ENCODE peak calls at places on chromosomes 11 and 22, in eight cellular contexts. One of them, this sample, is unnamed.

GRCh38 chr11:43508511-43508918 is 149.8 kb downstream of the TTC17 start:
- DNase-seq in psoas muscle: no peak
- DNase-seq in A549: no peak
- DNase-seq in kidney: no peak
- DNase-seq in AG10803: peak
- DNase-seq in ovary: no peak
- DNase-seq in adrenal gland: no peak
- DNase-seq in cardiac fibroblast: peak
- DNase-seq in this sample: peak

GRCh38 chr11:108891143-108891542 is 226.3 kb downstream of the DDX10 start:
- DNase-seq in psoas muscle: no peak
- DNase-seq in A549: no peak
- DNase-seq in kidney: no peak
- DNase-seq in AG10803: no peak
- DNase-seq in ovary: no peak
- DNase-seq in adrenal gland: no peak
- DNase-seq in cardiac fibroblast: no peak
- DNase-seq in this sample: no peak

GRCh38 chr11:95996621-95997020 is 72.7 kb upstream of the MTMR2 start:
- DNase-seq in psoas muscle: no peak
- DNase-seq in A549: no peak
- DNase-seq in kidney: no peak
- DNase-seq in AG10803: peak
- DNase-seq in ovary: no peak
- DNase-seq in adrenal gland: no peak
- DNase-seq in cardiac fibroblast: no peak
- DNase-seq in this sample: no peak

GRCh38 chr22:17596226-17596625 is 32.3 kb downstream of the ATP6V1E1 start:
- DNase-seq in psoas muscle: no peak
- DNase-seq in A549: no peak
- DNase-seq in kidney: peak
- DNase-seq in AG10803: no peak
- DNase-seq in ovary: no peak
- DNase-seq in adrenal gland: no peak
- DNase-seq in cardiac fibroblast: no peak
- DNase-seq in this sample: no peak

GRCh38 chr11:96256604-96257003 is 86.4 kb downstream of the MAML2 start:
- DNase-seq in psoas muscle: no peak
- DNase-seq in A549: no peak
- DNase-seq in kidney: no peak
- DNase-seq in AG10803: no peak
- DNase-seq in ovary: no peak
- DNase-seq in adrenal gland: no peak
- DNase-seq in cardiac fibroblast: no peak
- DNase-seq in this sample: peak

GRCh38 chr11:122141757-122142156 is 25.7 kb upstream of the BLID start:
- DNase-seq in psoas muscle: no peak
- DNase-seq in A549: no peak
- DNase-seq in kidney: no peak
- DNase-seq in AG10803: no peak
- DNase-seq in ovary: no peak
- DNase-seq in adrenal gland: no peak
- DNase-seq in cardiac fibroblast: no peak
- DNase-seq in this sample: no peak

GRCh38 chr11:9180784-9181183 is 84.4 kb downstream of the DENND5A start:
- DNase-seq in psoas muscle: no peak
- DNase-seq in A549: no peak
- DNase-seq in kidney: no peak
- DNase-seq in AG10803: peak
- DNase-seq in ovary: no peak
- DNase-seq in adrenal gland: no peak
- DNase-seq in cardiac fibroblast: peak
- DNase-seq in this sample: no peak

GRCh38 chr11:34757026-34757451 is 136.1 kb downstream of the EHF start:
- DNase-seq in psoas muscle: no peak
- DNase-seq in A549: no peak
- DNase-seq in kidney: no peak
- DNase-seq in AG10803: no peak
- DNase-seq in ovary: no peak
- DNase-seq in adrenal gland: no peak
- DNase-seq in cardiac fibroblast: peak
- DNase-seq in this sample: no peak

GRCh38 chr22:42283288-42284229 is 13.1 kb upstream of the TCF20 start:
- DNase-seq in psoas muscle: peak
- DNase-seq in A549: no peak
- DNase-seq in kidney: peak
- DNase-seq in AG10803: no peak
- DNase-seq in ovary: peak
- DNase-seq in adrenal gland: no peak
- DNase-seq in cardiac fibroblast: no peak
- DNase-seq in this sample: no peak

GRCh38 chr11:34067383-34068065 is 16.0 kb downstream of the CAPRIN1 start:
- DNase-seq in psoas muscle: no peak
- DNase-seq in A549: no peak
- DNase-seq in kidney: no peak
- DNase-seq in AG10803: no peak
- DNase-seq in ovary: no peak
- DNase-seq in adrenal gland: no peak
- DNase-seq in cardiac fibroblast: no peak
- DNase-seq in this sample: no peak

GRCh38 chr11:129605815-129606214 is 209.8 kb upstream of the TMEM45B start:
- DNase-seq in psoas muscle: no peak
- DNase-seq in A549: no peak
- DNase-seq in kidney: no peak
- DNase-seq in AG10803: no peak
- DNase-seq in ovary: no peak
- DNase-seq in adrenal gland: no peak
- DNase-seq in cardiac fibroblast: no peak
- DNase-seq in this sample: no peak

GRCh38 chr22:21009638-21010425 is 5.1 kb upstream of the P2RX6 start:
- DNase-seq in psoas muscle: no peak
- DNase-seq in A549: no peak
- DNase-seq in kidney: peak
- DNase-seq in AG10803: peak
- DNase-seq in ovary: no peak
- DNase-seq in adrenal gland: no peak
- DNase-seq in cardiac fibroblast: peak
- DNase-seq in this sample: peak

GRCh38 chr11:1436468-1437030 is 46.8 kb downstream of the BRSK2 start:
- DNase-seq in psoas muscle: no peak
- DNase-seq in A549: no peak
- DNase-seq in kidney: no peak
- DNase-seq in AG10803: no peak
- DNase-seq in ovary: no peak
- DNase-seq in adrenal gland: no peak
- DNase-seq in cardiac fibroblast: no peak
- DNase-seq in this sample: no peak

GRCh38 chr11:3674189-3674588 is 3.0 kb upstream of the CHRNA10 start:
- DNase-seq in psoas muscle: no peak
- DNase-seq in A549: no peak
- DNase-seq in kidney: no peak
- DNase-seq in AG10803: peak
- DNase-seq in ovary: no peak
- DNase-seq in adrenal gland: no peak
- DNase-seq in cardiac fibroblast: no peak
- DNase-seq in this sample: peak

GRCh38 chr11:35330924-35331323 is 88.4 kb downstream of the SLC1A2 start:
- DNase-seq in psoas muscle: no peak
- DNase-seq in A549: no peak
- DNase-seq in kidney: no peak
- DNase-seq in AG10803: no peak
- DNase-seq in ovary: no peak
- DNase-seq in adrenal gland: no peak
- DNase-seq in cardiac fibroblast: no peak
- DNase-seq in this sample: no peak

GRCh38 chr11:72703281-72704008 is 29.2 kb upstream of the PDE2A start:
- DNase-seq in psoas muscle: peak
- DNase-seq in A549: no peak
- DNase-seq in kidney: peak
- DNase-seq in AG10803: peak
- DNase-seq in ovary: peak
- DNase-seq in adrenal gland: no peak
- DNase-seq in cardiac fibroblast: peak
- DNase-seq in this sample: peak

GRCh38 chr11:1229471-1230120 is 6.7 kb downstream of the MUC5B start:
- DNase-seq in psoas muscle: peak
- DNase-seq in A549: no peak
- DNase-seq in kidney: peak
- DNase-seq in AG10803: no peak
- DNase-seq in ovary: no peak
- DNase-seq in adrenal gland: no peak
- DNase-seq in cardiac fibroblast: no peak
- DNase-seq in this sample: no peak

GRCh38 chr11:36132940-36133339 is 156.3 kb downstream of the COMMD9 start:
- DNase-seq in psoas muscle: no peak
- DNase-seq in A549: no peak
- DNase-seq in kidney: no peak
- DNase-seq in AG10803: no peak
- DNase-seq in ovary: no peak
- DNase-seq in adrenal gland: no peak
- DNase-seq in cardiac fibroblast: no peak
- DNase-seq in this sample: no peak

DNA sequence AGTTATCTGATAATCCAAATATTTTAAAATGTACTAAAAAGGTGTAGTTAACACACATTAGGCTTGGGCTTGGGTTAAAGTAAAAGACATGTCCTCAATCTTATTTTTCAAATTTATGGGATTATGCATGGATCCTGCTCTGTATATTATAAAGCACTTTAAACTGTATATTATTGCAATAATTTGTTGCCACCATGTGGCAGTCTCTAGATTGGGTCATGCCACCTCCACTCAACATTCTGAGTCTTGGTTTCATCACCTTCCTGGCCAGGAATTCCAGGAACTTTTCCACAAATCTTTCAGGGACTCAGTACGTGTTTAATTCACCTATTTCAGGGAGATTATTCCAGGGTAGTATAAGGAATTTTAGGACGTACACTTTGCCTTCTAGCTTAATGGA is 695.5 kb downstream of the FAM181B start:
- DNase-seq in psoas muscle: no peak
- DNase-seq in A549: no peak
- DNase-seq in kidney: no peak
- DNase-seq in AG10803: no peak
- DNase-seq in ovary: no peak
- DNase-seq in adrenal gland: no peak
- DNase-seq in cardiac fibroblast: no peak
- DNase-seq in this sample: no peak
- TF ChIP-seq CTCF in psoas muscle: no peak
- TF ChIP-seq CTCF in A549: no peak
- TF ChIP-seq CTCF in kidney: peak
- TF ChIP-seq CTCF in AG10803: no peak
- TF ChIP-seq CTCF in ovary: no peak
- TF ChIP-seq CTCF in adrenal gland: peak
- TF ChIP-seq CTCF in cardiac fibroblast: no peak
- TF ChIP-seq CTCF in this sample: no peak

GRCh38 chr11:76629853-76630599 is 40.5 kb downstream of the LRRC32 start:
- DNase-seq in psoas muscle: peak
- DNase-seq in A549: no peak
- DNase-seq in kidney: peak
- DNase-seq in AG10803: peak
- DNase-seq in ovary: peak
- DNase-seq in adrenal gland: peak
- DNase-seq in cardiac fibroblast: peak
- DNase-seq in this sample: no peak
- H3K4me3 ChIP-seq in psoas muscle: no peak
- H3K4me3 ChIP-seq in A549: no peak
- H3K4me3 ChIP-seq in kidney: peak
- H3K4me3 ChIP-seq in AG10803: no peak
- H3K4me3 ChIP-seq in ovary: no peak
- H3K4me3 ChIP-seq in adrenal gland: no peak
- H3K4me3 ChIP-seq in cardiac fibroblast: no peak
- H3K4me3 ChIP-seq in this sample: no peak

DNA sequence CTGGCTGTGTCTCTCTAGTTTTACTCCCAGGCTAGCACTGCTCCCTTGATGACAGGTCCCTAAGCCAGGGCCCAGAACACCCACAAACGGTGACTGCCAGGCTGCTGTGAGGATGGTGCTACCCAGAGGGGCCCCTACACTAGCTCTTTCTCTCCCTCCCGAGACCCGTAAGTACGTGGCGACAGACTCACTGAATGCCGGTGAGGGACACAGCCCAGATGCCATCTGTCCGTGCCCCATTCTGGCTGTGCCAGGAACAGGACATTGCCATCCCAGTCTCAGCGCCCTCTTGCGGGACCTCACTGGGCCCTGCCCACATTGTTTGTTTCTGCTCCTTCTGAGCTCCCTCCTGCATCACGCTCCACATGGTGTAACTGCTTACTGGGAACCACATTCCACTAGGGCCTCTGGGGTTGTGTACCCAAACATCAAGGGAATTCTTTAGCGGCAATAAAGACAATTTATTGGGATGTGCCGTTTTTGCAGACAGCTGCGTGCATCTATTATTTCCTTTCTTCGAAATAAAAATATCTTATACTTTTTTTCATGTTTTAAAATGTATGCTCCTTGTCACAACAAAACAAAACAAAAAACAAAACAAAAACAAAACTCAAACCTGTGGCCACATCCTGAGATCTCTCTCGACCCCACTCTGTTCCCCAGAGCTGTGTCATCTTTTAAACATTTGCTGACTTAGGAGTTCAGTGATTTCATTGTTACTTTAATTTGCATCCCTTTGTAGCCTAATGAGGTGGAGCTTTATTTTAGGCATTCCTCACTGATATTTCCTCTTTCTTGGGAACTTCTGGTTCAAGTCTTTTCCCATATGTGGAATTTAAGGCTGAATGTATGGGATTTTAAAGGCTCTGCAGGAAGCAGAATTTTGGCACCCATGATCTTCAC is 4.4 kb upstream of the TPCN2 start:
- DNase-seq in psoas muscle: peak
- DNase-seq in A549: peak
- DNase-seq in kidney: peak
- DNase-seq in AG10803: peak
- DNase-seq in ovary: peak
- DNase-seq in adrenal gland: peak
- DNase-seq in cardiac fibroblast: peak
- DNase-seq in this sample: peak
- TF ChIP-seq CTCF in psoas muscle: peak
- TF ChIP-seq CTCF in A549: peak
- TF ChIP-seq CTCF in kidney: peak
- TF ChIP-seq CTCF in AG10803: peak
- TF ChIP-seq CTCF in ovary: peak
- TF ChIP-seq CTCF in adrenal gland: peak
- TF ChIP-seq CTCF in cardiac fibroblast: peak
- TF ChIP-seq CTCF in this sample: peak

DNA sequence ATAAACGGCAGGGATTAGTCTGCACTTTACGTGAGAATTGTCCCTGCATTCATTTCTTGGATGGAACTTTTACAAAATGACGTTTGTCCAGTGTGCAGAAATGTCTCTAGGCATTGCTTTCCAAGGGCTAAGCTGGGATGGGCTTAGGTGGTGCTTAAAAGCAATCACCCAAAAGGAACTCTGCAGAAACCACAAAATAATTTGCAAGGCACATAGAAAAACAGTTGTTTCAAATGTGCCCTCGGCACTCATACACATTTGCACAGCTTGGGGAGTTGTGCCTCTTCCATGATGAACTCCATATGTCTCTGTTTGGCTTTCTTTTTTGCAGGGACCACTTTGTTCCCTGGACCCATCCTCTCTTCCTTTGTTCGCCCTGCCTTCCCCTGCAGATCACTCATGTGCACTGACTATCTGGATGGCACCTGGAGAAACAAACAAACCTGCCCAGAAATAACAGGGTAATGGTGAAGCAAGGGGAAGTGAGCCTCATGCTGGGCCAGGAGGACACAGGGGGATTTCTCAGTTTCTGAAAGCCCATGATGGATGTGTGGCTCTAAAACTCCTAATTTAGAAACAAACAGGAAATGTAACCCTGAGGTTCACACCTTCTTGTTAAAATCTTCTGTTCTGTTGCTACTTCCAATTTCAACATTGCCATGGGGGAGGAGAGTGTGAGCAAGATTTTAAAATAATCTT is 150.2 kb downstream of the SNX19 start:
- DNase-seq in psoas muscle: no peak
- DNase-seq in A549: no peak
- DNase-seq in kidney: no peak
- DNase-seq in AG10803: peak
- DNase-seq in ovary: no peak
- DNase-seq in adrenal gland: no peak
- DNase-seq in cardiac fibroblast: no peak
- DNase-seq in this sample: no peak
- H3K4me3 ChIP-seq in psoas muscle: no peak
- H3K4me3 ChIP-seq in A549: no peak
- H3K4me3 ChIP-seq in kidney: no peak
- H3K4me3 ChIP-seq in AG10803: no peak
- H3K4me3 ChIP-seq in ovary: no peak
- H3K4me3 ChIP-seq in adrenal gland: no peak
- H3K4me3 ChIP-seq in cardiac fibroblast: no peak
- H3K4me3 ChIP-seq in this sample: no peak

This sample was measured in brain microvascular endothelial cell.